ENCODE peak calls at places on chromosomes 11 and 22, in ten cellular contexts. One of them, this sample, is unnamed. For H3K36me3, the result is how much of the 10 kb centered on the place peaks cover.

GRCh38 chr11:12876988-12877387 is 132.1 kb upstream of the RASSF10 start:
- DNase-seq in neural progenitor cell: no peak
- DNase-seq in SJSA1: no peak
- DNase-seq in aorta: no peak
- DNase-seq in thoracic aorta: no peak
- DNase-seq in SK-N-SH: no peak
- DNase-seq in MM.1S: no peak
- DNase-seq in pancreas: no peak
- DNase-seq in adipocyte: no peak
- DNase-seq in gastrocnemius medialis: no peak
- DNase-seq in this sample: no peak

GRCh38 chr11:119888119-119888518 is 159.1 kb upstream of the NECTIN1 start:
- DNase-seq in thoracic aorta: no peak
- DNase-seq in neural progenitor cell: no peak
- DNase-seq in gastrocnemius medialis: no peak
- DNase-seq in SJSA1: no peak
- DNase-seq in MM.1S: no peak
- DNase-seq in aorta: no peak
- DNase-seq in pancreas: no peak
- DNase-seq in SK-N-SH: no peak
- DNase-seq in adipocyte: no peak
- DNase-seq in this sample: no peak

GRCh38 chr11:56521955-56522354 is 21.1 kb downstream of the OR5M11 start:
- DNase-seq in neural progenitor cell: peak
- DNase-seq in thoracic aorta: no peak
- DNase-seq in SJSA1: no peak
- DNase-seq in adipocyte: no peak
- DNase-seq in MM.1S: no peak
- DNase-seq in aorta: no peak
- DNase-seq in SK-N-SH: peak
- DNase-seq in pancreas: no peak
- DNase-seq in gastrocnemius medialis: no peak
- DNase-seq in this sample: no peak

GRCh38 chr22:20951151-20951931 is 15.7 kb upstream of the AIFM3 start:
- DNase-seq in SJSA1: no peak
- DNase-seq in thoracic aorta: no peak
- DNase-seq in gastrocnemius medialis: no peak
- DNase-seq in SK-N-SH: no peak
- DNase-seq in MM.1S: no peak
- DNase-seq in pancreas: no peak
- DNase-seq in aorta: no peak
- DNase-seq in neural progenitor cell: no peak
- DNase-seq in adipocyte: no peak
- DNase-seq in this sample: no peak

GRCh38 chr22:43066844-43067385 is 22.3 kb downstream of the TTLL1 start:
- DNase-seq in adipocyte: peak
- DNase-seq in gastrocnemius medialis: no peak
- DNase-seq in neural progenitor cell: no peak
- DNase-seq in SK-N-SH: no peak
- DNase-seq in SJSA1: peak
- DNase-seq in MM.1S: no peak
- DNase-seq in aorta: no peak
- DNase-seq in pancreas: no peak
- DNase-seq in thoracic aorta: no peak
- DNase-seq in this sample: no peak

GRCh38 chr11:129312741-129313587 is 62.7 kb upstream of the BARX2 start:
- DNase-seq in SJSA1: no peak
- DNase-seq in pancreas: no peak
- DNase-seq in adipocyte: no peak
- DNase-seq in gastrocnemius medialis: no peak
- DNase-seq in SK-N-SH: no peak
- DNase-seq in MM.1S: no peak
- DNase-seq in thoracic aorta: no peak
- DNase-seq in neural progenitor cell: no peak
- DNase-seq in aorta: no peak
- DNase-seq in this sample: no peak

GRCh38 chr11:61580292-61580888 is 486 bp downstream of the SYT7 start:
- DNase-seq in thoracic aorta: no peak
- DNase-seq in neural progenitor cell: peak
- DNase-seq in adipocyte: no peak
- DNase-seq in SJSA1: no peak
- DNase-seq in MM.1S: no peak
- DNase-seq in aorta: no peak
- DNase-seq in pancreas: peak
- DNase-seq in SK-N-SH: no peak
- DNase-seq in gastrocnemius medialis: no peak
- DNase-seq in this sample: no peak

GRCh38 chr11:103709366-103709765 is 327.1 kb upstream of the DDI1 start:
- DNase-seq in neural progenitor cell: no peak
- DNase-seq in pancreas: no peak
- DNase-seq in SK-N-SH: no peak
- DNase-seq in SJSA1: no peak
- DNase-seq in thoracic aorta: no peak
- DNase-seq in gastrocnemius medialis: no peak
- DNase-seq in MM.1S: no peak
- DNase-seq in aorta: no peak
- DNase-seq in adipocyte: no peak
- DNase-seq in this sample: no peak

GRCh38 chr11:73287400-73288101 is 15.4 kb downstream of the P2RY6 start:
- DNase-seq in SJSA1: no peak
- DNase-seq in neural progenitor cell: no peak
- DNase-seq in adipocyte: no peak
- DNase-seq in SK-N-SH: no peak
- DNase-seq in pancreas: no peak
- DNase-seq in gastrocnemius medialis: no peak
- DNase-seq in MM.1S: no peak
- DNase-seq in aorta: peak
- DNase-seq in thoracic aorta: no peak
- DNase-seq in this sample: no peak

GRCh38 chr22:29824677-29825076 is 13.4 kb downstream of the ASCC2 start:
- DNase-seq in neural progenitor cell: no peak
- DNase-seq in MM.1S: no peak
- DNase-seq in gastrocnemius medialis: no peak
- DNase-seq in thoracic aorta: no peak
- DNase-seq in SJSA1: no peak
- DNase-seq in aorta: peak
- DNase-seq in adipocyte: no peak
- DNase-seq in pancreas: no peak
- DNase-seq in SK-N-SH: no peak
- DNase-seq in this sample: peak

GRCh38 chr11:94776351-94777321 is 8.5 kb downstream of the AMOTL1 start:
- DNase-seq in gastrocnemius medialis: peak
- DNase-seq in aorta: no peak
- DNase-seq in adipocyte: no peak
- DNase-seq in MM.1S: peak
- DNase-seq in neural progenitor cell: peak
- DNase-seq in thoracic aorta: no peak
- DNase-seq in pancreas: peak
- DNase-seq in SK-N-SH: no peak
- DNase-seq in SJSA1: no peak
- DNase-seq in this sample: no peak

GRCh38 chr22:26857169-26857568 is 199.8 kb downstream of the MIAT start:
- DNase-seq in neural progenitor cell: no peak
- DNase-seq in SK-N-SH: no peak
- DNase-seq in thoracic aorta: no peak
- DNase-seq in gastrocnemius medialis: no peak
- DNase-seq in pancreas: no peak
- DNase-seq in SJSA1: no peak
- DNase-seq in MM.1S: no peak
- DNase-seq in aorta: no peak
- DNase-seq in adipocyte: no peak
- DNase-seq in this sample: no peak

GRCh38 chr11:68302256-68303054 is 9.9 kb upstream of the LRP5 start:
- DNase-seq in aorta: peak
- DNase-seq in SK-N-SH: peak
- DNase-seq in gastrocnemius medialis: no peak
- DNase-seq in pancreas: peak
- DNase-seq in MM.1S: no peak
- DNase-seq in thoracic aorta: no peak
- DNase-seq in SJSA1: no peak
- DNase-seq in neural progenitor cell: no peak
- DNase-seq in adipocyte: peak
- DNase-seq in this sample: no peak

GRCh38 chr11:96388891-96389603 is 665 bp downstream of the CCDC82 start:
- DNase-seq in pancreas: no peak
- DNase-seq in thoracic aorta: no peak
- DNase-seq in SJSA1: no peak
- DNase-seq in MM.1S: peak
- DNase-seq in gastrocnemius medialis: no peak
- DNase-seq in aorta: no peak
- DNase-seq in SK-N-SH: peak
- DNase-seq in neural progenitor cell: peak
- DNase-seq in adipocyte: peak
- DNase-seq in this sample: no peak

GRCh38 chr11:75174348-75174747 is 23.4 kb downstream of the SLCO2B1 start:
- DNase-seq in SK-N-SH: no peak
- DNase-seq in SJSA1: no peak
- DNase-seq in pancreas: no peak
- DNase-seq in aorta: peak
- DNase-seq in neural progenitor cell: no peak
- DNase-seq in thoracic aorta: no peak
- DNase-seq in gastrocnemius medialis: no peak
- DNase-seq in adipocyte: no peak
- DNase-seq in MM.1S: no peak
- DNase-seq in this sample: no peak

GRCh38 chr22:23092217-23092955 is 22.1 kb downstream of the GNAZ start:
- DNase-seq in neural progenitor cell: no peak
- DNase-seq in thoracic aorta: no peak
- DNase-seq in SK-N-SH: no peak
- DNase-seq in adipocyte: no peak
- DNase-seq in SJSA1: no peak
- DNase-seq in gastrocnemius medialis: no peak
- DNase-seq in aorta: no peak
- DNase-seq in MM.1S: no peak
- DNase-seq in pancreas: no peak
- DNase-seq in this sample: no peak

GRCh38 chr11:128694618-128695481 is 978 bp downstream of the FLI1 start:
- DNase-seq in pancreas: no peak
- DNase-seq in thoracic aorta: no peak
- DNase-seq in aorta: peak
- DNase-seq in SK-N-SH: peak
- DNase-seq in gastrocnemius medialis: no peak
- DNase-seq in neural progenitor cell: peak
- DNase-seq in SJSA1: no peak
- DNase-seq in MM.1S: peak
- DNase-seq in adipocyte: peak
- DNase-seq in this sample: no peak

GRCh38 chr11:75350743-75351540 is 519 bp downstream of the ARRB1 start:
- DNase-seq in adipocyte: peak
- DNase-seq in MM.1S: no peak
- DNase-seq in SJSA1: no peak
- DNase-seq in pancreas: peak
- DNase-seq in thoracic aorta: no peak
- DNase-seq in SK-N-SH: peak
- DNase-seq in neural progenitor cell: peak
- DNase-seq in gastrocnemius medialis: peak
- DNase-seq in aorta: peak
- DNase-seq in this sample: no peak

GRCh38 chr11:57551941-57552340 is 14.5 kb downstream of the SMTNL1 start:
- DNase-seq in neural progenitor cell: no peak
- DNase-seq in SK-N-SH: no peak
- DNase-seq in SJSA1: no peak
- DNase-seq in thoracic aorta: no peak
- DNase-seq in pancreas: peak
- DNase-seq in gastrocnemius medialis: no peak
- DNase-seq in aorta: no peak
- DNase-seq in MM.1S: no peak
- DNase-seq in adipocyte: no peak
- DNase-seq in this sample: no peak
- H3K36me3 ChIP-seq in neural progenitor cell: under half
- H3K36me3 ChIP-seq in SK-N-SH: under half
- H3K36me3 ChIP-seq in SJSA1: under half
- H3K36me3 ChIP-seq in thoracic aorta: half or more
- H3K36me3 ChIP-seq in pancreas: under half
- H3K36me3 ChIP-seq in gastrocnemius medialis: under half
- H3K36me3 ChIP-seq in aorta: under half
- H3K36me3 ChIP-seq in MM.1S: under half
- H3K36me3 ChIP-seq in adipocyte: half or more
- H3K36me3 ChIP-seq in this sample: under half

GRCh38 chr11:34936945-34937344 is 20.5 kb downstream of the PDHX start:
- DNase-seq in thoracic aorta: no peak
- DNase-seq in neural progenitor cell: no peak
- DNase-seq in SK-N-SH: no peak
- DNase-seq in pancreas: no peak
- DNase-seq in gastrocnemius medialis: no peak
- DNase-seq in SJSA1: no peak
- DNase-seq in MM.1S: no peak
- DNase-seq in aorta: no peak
- DNase-seq in adipocyte: no peak
- DNase-seq in this sample: no peak
- H3K36me3 ChIP-seq in thoracic aorta: under half
- H3K36me3 ChIP-seq in neural progenitor cell: under half
- H3K36me3 ChIP-seq in SK-N-SH: under half
- H3K36me3 ChIP-seq in pancreas: under half
- H3K36me3 ChIP-seq in gastrocnemius medialis: under half
- H3K36me3 ChIP-seq in SJSA1: under half
- H3K36me3 ChIP-seq in MM.1S: under half
- H3K36me3 ChIP-seq in aorta: under half
- H3K36me3 ChIP-seq in adipocyte: half or more
- H3K36me3 ChIP-seq in this sample: under half

DNA sequence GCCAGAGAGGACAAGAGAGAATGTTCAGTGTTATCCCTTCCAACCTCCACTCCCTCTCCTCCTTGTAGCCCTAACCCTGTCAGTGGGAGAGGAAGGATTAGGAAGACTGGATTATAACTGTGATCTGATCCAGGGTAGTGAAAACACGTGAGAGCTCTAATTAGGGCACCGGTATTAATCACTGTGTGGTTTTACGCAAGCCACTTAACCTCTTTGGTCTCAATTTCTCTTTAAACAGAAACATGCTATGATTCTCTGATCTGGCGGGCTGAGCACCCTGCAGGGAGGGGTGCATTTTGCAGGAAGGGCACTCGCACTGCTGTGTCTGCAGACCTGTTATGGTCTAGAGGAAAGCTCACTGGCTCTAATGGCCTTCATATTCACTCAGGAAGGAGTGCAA is 11.5 kb downstream of the RPL27A start:
- DNase-seq in neural progenitor cell: no peak
- DNase-seq in gastrocnemius medialis: no peak
- DNase-seq in aorta: no peak
- DNase-seq in thoracic aorta: no peak
- DNase-seq in SK-N-SH: no peak
- DNase-seq in adipocyte: no peak
- DNase-seq in pancreas: no peak
- DNase-seq in SJSA1: no peak
- DNase-seq in MM.1S: no peak
- DNase-seq in this sample: no peak
- H3K36me3 ChIP-seq in neural progenitor cell: under half
- H3K36me3 ChIP-seq in gastrocnemius medialis: half or more
- H3K36me3 ChIP-seq in aorta: under half
- H3K36me3 ChIP-seq in thoracic aorta: half or more
- H3K36me3 ChIP-seq in SK-N-SH: half or more
- H3K36me3 ChIP-seq in adipocyte: half or more
- H3K36me3 ChIP-seq in pancreas: under half
- H3K36me3 ChIP-seq in SJSA1: half or more
- H3K36me3 ChIP-seq in MM.1S: under half
- H3K36me3 ChIP-seq in this sample: half or more

DNA sequence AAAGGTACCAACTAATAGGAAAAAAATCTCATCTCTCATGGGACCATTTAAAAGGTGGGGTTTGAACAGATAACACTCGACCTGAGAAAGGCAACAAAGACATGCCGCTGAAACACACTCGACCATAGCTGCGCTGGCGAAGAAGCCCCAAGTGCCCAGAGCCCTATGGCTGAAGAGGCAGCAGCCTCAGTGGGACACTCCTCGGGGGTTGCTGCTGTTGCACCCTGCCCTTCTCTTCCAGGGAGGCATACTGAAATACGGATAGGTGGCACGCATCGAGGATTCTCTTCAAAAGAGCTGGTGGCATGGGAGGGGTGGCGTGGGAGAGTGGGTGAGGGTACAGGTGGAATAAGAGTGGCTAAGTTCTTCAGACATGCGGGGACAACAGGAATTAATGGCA is 18.5 kb upstream of the PHLDA2 start:
- DNase-seq in SK-N-SH: no peak
- DNase-seq in thoracic aorta: no peak
- DNase-seq in pancreas: no peak
- DNase-seq in aorta: no peak
- DNase-seq in gastrocnemius medialis: no peak
- DNase-seq in MM.1S: no peak
- DNase-seq in adipocyte: no peak
- DNase-seq in neural progenitor cell: no peak
- DNase-seq in SJSA1: no peak
- DNase-seq in this sample: no peak
- H3K36me3 ChIP-seq in SK-N-SH: half or more
- H3K36me3 ChIP-seq in thoracic aorta: under half
- H3K36me3 ChIP-seq in pancreas: under half
- H3K36me3 ChIP-seq in aorta: under half
- H3K36me3 ChIP-seq in gastrocnemius medialis: under half
- H3K36me3 ChIP-seq in MM.1S: under half
- H3K36me3 ChIP-seq in adipocyte: half or more
- H3K36me3 ChIP-seq in neural progenitor cell: under half
- H3K36me3 ChIP-seq in SJSA1: half or more
- H3K36me3 ChIP-seq in this sample: under half

This sample was measured in right atrium auricular region.